ENCODE peak calls at places on chromosomes 1 and 21, in four cellular contexts. Q is IMR-90, P is neuronal stem cell, V is H1. N is an unnamed sample.

GRCh38 chr1:164950453-164951052 is 391.6 kb downstream of the PBX1 start:
- DNase-seq in Q (no peak), P (no peak), V (no peak), N (no peak)

GRCh38 chr1:63772876-63773275 is 941 bp upstream of the ROR1 start:
- DNase-seq in Q (no peak), P (no peak), V (no peak), N (no peak)

GRCh38 chr1:81414417-81415087 is 386.2 kb upstream of the ADGRL2 start:
- DNase-seq in Q (peak; percentile 23), P (peak; percentile 55), V (peak; percentile 57), N (peak; percentile 81)

GRCh38 chr1:59689741-59690140 is 125.0 kb upstream of the HOOK1 start:
- DNase-seq in Q (no peak), P (no peak), V (no peak), N (no peak)

GRCh38 chr21:43733529-43734071 is 14.7 kb downstream of the PDXK start:
- DNase-seq in Q (peak; percentile 79), P (no peak), V (no peak), N (peak; percentile 16)

GRCh38 chr1:209176866-209177430 is 406.6 kb upstream of the CAMK1G start:
- DNase-seq in Q (no peak), P (no peak), V (no peak), N (no peak)

GRCh38 chr1:63322944-63323865 is 838 bp downstream of the FOXD3 start:
- DNase-seq in Q (no peak), P (peak; percentile 42), V (no peak), N (no peak)

GRCh38 chr1:205793959-205794730 is 18.9 kb downstream of the SLC41A1 start:
- DNase-seq in Q (no peak), P (no peak), V (no peak), N (no peak)

GRCh38 chr1:205565799-205566198 is 61.3 kb downstream of the CDK18 start:
- DNase-seq in Q (no peak), P (no peak), V (no peak), N (no peak)

GRCh38 chr1:25500694-25501093 is 42.7 kb upstream of the LDLRAP1 start:
- DNase-seq in Q (no peak), P (no peak), V (no peak), N (no peak)

GRCh38 chr1:7224644-7225043 is 439.4 kb downstream of the CAMTA1 start:
- DNase-seq in Q (no peak), P (no peak), V (peak; percentile 15), N (peak; percentile 6)

GRCh38 chr21:34889537-34890257 is 159.4 kb downstream of the RUNX1 start:
- DNase-seq in Q (peak; percentile 77), P (no peak), V (no peak), N (peak; percentile 80)

GRCh38 chr1:172220376-172220775 is 200.1 kb upstream of the C1orf105 start:
- DNase-seq in Q (no peak), P (no peak), V (no peak), N (no peak)

GRCh38 chr1:150102986-150103385 is 35.4 kb downstream of the VPS45 start:
- DNase-seq in Q (no peak), P (no peak), V (no peak), N (no peak)
- H3K27ac ChIP-seq in Q (no peak overlapping the region), P (no peak overlapping the region), V (no peak overlapping the region), N (no peak overlapping the region)

GRCh38 chr1:43831866-43832654 is 101.5 kb upstream of the ARTN start:
- DNase-seq in Q (no peak), P (no peak), V (no peak), N (no peak)

GRCh38 chr1:43835141-43836021 is 98.2 kb upstream of the ARTN start:
- DNase-seq in Q (peak; percentile 88), P (no peak), V (peak; percentile 13), N (peak; percentile 96)

GRCh38 chr1:43830802-43831201 is 102.8 kb upstream of the ARTN start:
- DNase-seq in Q (no peak), P (no peak), V (no peak), N (no peak)

GRCh38 chr1:43834280-43835140 is 99.1 kb upstream of the ARTN start:
- DNase-seq in Q (no peak), P (no peak), V (no peak), N (peak; percentile 49)

DNA sequence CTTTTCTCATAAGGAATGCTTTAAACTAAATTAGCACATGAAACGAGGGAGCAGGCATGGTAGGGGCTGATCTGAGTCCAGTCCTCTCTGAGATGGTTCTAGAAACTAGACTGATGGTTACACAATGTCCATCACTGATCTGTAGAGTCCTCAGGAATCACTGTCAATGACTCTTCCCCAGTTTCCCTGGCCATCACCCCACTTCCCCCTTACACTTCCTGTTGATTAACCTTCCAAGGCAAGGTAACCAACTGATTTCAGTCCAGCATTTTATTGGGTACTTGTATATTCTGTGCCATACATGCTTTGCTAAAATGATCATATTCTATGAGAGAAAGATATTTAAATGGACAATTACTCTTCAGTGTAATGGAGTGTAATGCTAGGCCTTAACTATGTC is 100.6 kb upstream of the ARTN start:
- DNase-seq in Q (no peak), P (no peak), V (no peak), N (no peak)
- H4K91ac ChIP-seq in Q (no peak overlapping the region), P (no peak overlapping the region), V (peak overlapping the region; percentile 12), N (no peak overlapping the region)

GRCh38 chr1:220386494-220387195 is 114.4 kb upstream of the RAB3GAP2 start:
- DNase-seq in Q (no peak), P (no peak), V (no peak), N (no peak)
- H4K8ac ChIP-seq in Q (no peak overlapping the region), P (no peak overlapping the region), V (no peak overlapping the region), N (no peak overlapping the region)

GRCh38 chr1:203751051-203751450 is 13.9 kb upstream of the LAX1 start:
- DNase-seq in Q (peak; percentile 82), P (no peak), V (no peak), N (peak; percentile 45)

GRCh38 chr1:203744008-203744972 is 20.7 kb upstream of the LAX1 start:
- DNase-seq in Q (peak; percentile 32), P (no peak), V (no peak), N (no peak)

GRCh38 chr1:203743101-203743501 is 21.9 kb upstream of the LAX1 start:
- DNase-seq in Q (no peak), P (no peak), V (peak; percentile 5), N (no peak)

GRCh38 chr1:203742446-203742845 is 22.5 kb upstream of the LAX1 start:
- DNase-seq in Q (peak; percentile 30), P (no peak), V (no peak), N (no peak)

DNA sequence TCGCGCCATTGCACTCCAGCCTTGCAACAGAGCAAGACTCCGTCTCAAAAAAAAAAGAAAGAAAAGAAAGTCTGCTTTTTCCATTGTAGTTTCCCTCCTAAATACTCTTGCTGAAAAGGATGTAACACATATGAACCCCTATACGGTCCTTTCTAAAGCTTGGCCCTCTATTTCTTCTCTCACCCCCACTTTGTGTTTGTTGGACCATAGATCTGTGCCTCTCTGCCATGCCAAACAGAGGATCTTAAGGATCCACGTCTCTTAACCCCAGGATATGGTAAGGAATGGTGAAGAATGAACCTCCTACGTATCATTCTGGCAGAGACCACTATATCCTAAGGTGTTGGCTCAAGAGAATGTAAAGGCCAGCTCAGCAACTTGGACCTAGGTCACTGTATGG is 18.7 kb upstream of the LAX1 start:
- DNase-seq in Q (no peak), P (no peak), V (no peak), N (no peak)
- H3K27ac ChIP-seq in Q (no peak overlapping the region), P (no peak overlapping the region), V (no peak overlapping the region), N (no peak overlapping the region)

GRCh38 chr1:5718716-5719632 is 273.3 kb downstream of the NPHP4 start:
- DNase-seq in Q (no peak), P (peak; percentile 14), V (no peak), N (no peak)
- H4K91ac ChIP-seq in Q (no peak overlapping the region), P (peak overlapping the region; percentile 53), V (peak overlapping the region; percentile 56), N (no peak overlapping the region)

DNA sequence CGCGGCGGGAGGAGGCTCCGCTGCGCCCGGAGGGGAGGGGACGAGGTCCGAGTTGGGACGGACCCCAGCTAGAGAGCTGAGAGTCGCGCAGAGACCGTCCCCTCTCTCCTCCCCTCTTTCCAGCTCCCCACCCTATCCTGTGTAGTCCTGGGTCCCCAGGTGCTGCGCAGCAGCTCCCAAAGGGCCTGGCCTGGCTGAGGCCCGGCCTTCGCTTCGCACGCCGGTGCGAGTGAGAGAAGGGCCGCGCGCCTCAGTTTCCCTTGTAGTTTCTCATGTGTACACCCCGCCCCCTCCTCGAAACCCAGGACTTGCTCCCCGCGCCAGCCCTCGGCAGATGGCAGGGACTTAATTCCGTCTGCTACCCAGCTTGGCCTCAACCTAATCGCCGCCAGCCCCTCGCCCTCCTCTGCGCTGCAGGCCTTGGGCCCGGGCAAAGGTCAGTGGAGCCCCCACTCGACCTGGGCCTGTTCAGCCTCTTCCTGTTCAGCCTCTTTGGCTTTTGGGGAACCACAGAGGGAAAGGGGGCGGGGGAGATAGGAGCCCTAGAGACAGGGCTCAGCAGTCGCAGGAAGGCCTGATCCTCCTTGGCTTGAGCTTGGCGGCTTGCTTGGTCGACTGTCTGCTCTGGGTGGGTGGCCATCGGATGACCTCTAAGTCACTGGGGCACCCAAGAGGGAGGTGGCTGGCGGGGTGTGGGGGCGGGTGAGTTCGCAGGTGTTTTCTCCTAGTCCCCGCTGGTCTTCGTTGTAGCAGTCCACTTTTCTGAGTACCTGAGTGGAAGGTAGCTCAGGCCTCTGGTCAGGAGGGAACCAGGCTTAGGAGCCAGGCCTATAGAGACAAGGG is 1.0 kb downstream of the ZNF687 start:
- DNase-seq in Q (no peak), P (peak; percentile 23), V (no peak), N (peak; percentile 35)
- H4K8ac ChIP-seq in Q (peak overlapping the region; percentile 66), P (no peak overlapping the region), V (peak overlapping the region; percentile 93), N (peak overlapping the region; percentile 92)

DNA sequence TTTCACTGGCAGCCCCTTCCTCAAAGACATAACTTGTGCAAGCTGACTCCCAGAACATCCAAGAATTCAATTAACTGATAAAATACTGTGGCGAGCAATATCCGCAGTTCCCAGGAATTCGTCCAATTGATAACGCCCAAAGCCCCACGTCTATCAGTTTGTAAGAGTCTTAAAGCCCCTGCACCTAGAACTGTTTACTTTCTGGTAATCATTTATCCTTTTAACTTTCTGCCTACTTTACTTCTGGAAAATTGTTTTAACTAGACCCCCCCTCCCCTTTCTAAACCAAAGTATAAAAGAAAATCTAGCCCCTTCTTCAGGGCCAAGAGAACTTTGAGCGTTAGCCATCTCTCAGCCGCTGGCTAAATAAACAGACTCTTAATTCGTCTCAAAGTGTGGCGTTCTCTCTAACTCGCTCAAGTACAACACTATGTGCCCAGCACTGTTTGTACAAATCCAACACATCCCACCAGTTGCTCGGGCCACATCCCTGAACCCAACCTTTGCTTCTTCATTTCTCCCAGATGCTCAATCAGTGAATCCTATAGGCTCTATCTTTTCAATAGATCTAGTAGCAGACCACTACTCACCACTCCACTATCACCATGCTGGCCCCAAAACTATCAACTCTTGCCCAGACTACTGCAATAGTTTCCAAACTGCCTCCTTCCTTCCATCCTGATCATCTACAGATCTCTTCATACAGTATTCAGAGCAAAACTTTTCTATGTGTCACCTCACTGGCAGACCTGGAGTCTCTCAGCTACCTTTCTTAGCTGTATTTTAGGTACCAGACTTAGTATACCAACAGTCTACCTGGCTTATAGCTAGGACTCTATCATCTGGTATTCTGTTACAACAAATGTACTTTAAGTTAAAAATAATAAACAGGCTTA is 3.3 kb upstream of the CHD1L start:
- DNase-seq in Q (no peak), P (no peak), V (no peak), N (no peak)
- H3K27ac ChIP-seq in Q (no peak overlapping the region), P (no peak overlapping the region), V (no peak overlapping the region), N (no peak overlapping the region)

DNA sequence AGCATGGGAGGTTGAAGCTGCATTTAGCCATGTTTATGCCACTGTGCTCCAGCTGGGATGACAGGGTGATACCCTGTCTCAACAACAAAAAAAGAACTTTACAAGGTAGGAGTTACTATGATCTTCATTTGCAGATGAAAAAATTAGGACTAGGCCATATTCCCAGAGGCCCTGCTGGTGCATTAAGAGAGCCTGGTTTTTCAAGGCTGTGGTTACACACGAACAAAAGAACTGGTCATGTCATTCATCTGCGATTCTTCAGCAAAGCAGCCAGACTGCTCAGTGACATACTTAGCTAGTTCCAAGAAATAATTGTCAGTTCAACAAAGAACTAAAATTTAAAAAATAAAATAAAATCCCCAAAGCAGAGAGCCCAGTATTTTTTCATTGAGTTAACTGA is 66.1 kb upstream of the SLC22A15 start:
- DNase-seq in Q (no peak), P (no peak), V (no peak), N (no peak)
- H4K91ac ChIP-seq in Q (no peak overlapping the region), P (no peak overlapping the region), V (no peak overlapping the region), N (no peak overlapping the region)